ENCODE peak calls at places on chromosomes 7 and 10, in six cellular contexts. U is CD8-positive, alpha-beta T cell; I is upper lobe of right lung; R is body of pancreas; O is thoracic aorta; Z is dorsolateral prefrontal cortex. K is an unnamed sample.

GRCh38 chr7:127348247-127348631 is 44.3 kb downstream of the ZNF800 start:
- DNase-seq in O (no peak), I (no peak), R (no peak), U (no peak), Z (no peak), K (no peak)

GRCh38 chr7:154581251-154581890 is 421.6 kb downstream of the PAXIP1 start:
- DNase-seq in Z (no peak), U (no peak), O (no peak), R (no peak), I (no peak), K (no peak)

GRCh38 chr10:71534552-71535158 is 137.9 kb downstream of the CDH23 start:
- DNase-seq in Z (no peak), R (no peak), O (no peak), U (no peak), I (no peak), K (no peak)

GRCh38 chr7:1152492-1152891 is 7.5 kb downstream of the ZFAND2A start:
- DNase-seq in I (no peak), U (no peak), O (no peak), R (no peak), Z (no peak), K (no peak)

GRCh38 chr10:124357583-124357930 is 61.2 kb downstream of the OAT start:
- DNase-seq in R (no peak), O (no peak), I (peak; percentile 53), U (no peak), Z (no peak), K (no peak)

GRCh38 chr10:44803820-44804219 is 107.3 kb upstream of the TMEM72 start:
- DNase-seq in I (no peak), O (no peak), R (no peak), Z (no peak), U (no peak), K (no peak)

GRCh38 chr10:7423521-7423920 is 12.7 kb upstream of the SFMBT2 start:
- DNase-seq in R (no peak), I (no peak), U (no peak), O (no peak), Z (no peak), K (no peak)

GRCh38 chr10:113216068-113216467 is 266.0 kb downstream of the TCF7L2 start:
- DNase-seq in R (no peak), U (no peak), I (no peak), Z (no peak), O (no peak), K (no peak)

GRCh38 chr10:132065491-132066105 is at the start of gene JAKMIP3:
- DNase-seq in U (no peak), Z (no peak), I (peak; percentile 64), O (no peak), R (peak; percentile 61), K (no peak)

GRCh38 chr7:132336797-132337196 is 239.5 kb downstream of the PLXNA4 start:
- DNase-seq in Z (no peak), I (no peak), U (no peak), R (no peak), O (no peak), K (no peak)
- TF ChIP-seq CTCF in Z (no peak), I (no peak), U (no peak), R (no peak), O (no peak), K (no peak)

GRCh38 chr10:43380610-43381222 is 9.3 kb downstream of the FXYD4 start:
- DNase-seq in I (no peak), R (no peak), Z (no peak), U (no peak), O (no peak), K (no peak)
- TF ChIP-seq CTCF in I (no peak), R (no peak), Z (no peak), U (no peak), O (no peak), K (peak; percentile 26)

GRCh38 chr7:100127866-100128601 is 1.3 kb downstream of the MBLAC1 start:
- DNase-seq in U (no peak), I (no peak), O (no peak), Z (no peak), R (peak; percentile 28), K (no peak)
- TF ChIP-seq CTCF in U (no peak), I (no peak), O (no peak), Z (no peak), R (no peak), K (no peak)

GRCh38 chr10:88082391-88082790 is 219.0 kb downstream of the PTEN start:
- DNase-seq in R (no peak), O (no peak), I (no peak), Z (no peak), U (no peak), K (no peak)
- TF ChIP-seq CTCF in R (no peak), O (no peak), I (no peak), Z (no peak), U (no peak), K (no peak)

DNA sequence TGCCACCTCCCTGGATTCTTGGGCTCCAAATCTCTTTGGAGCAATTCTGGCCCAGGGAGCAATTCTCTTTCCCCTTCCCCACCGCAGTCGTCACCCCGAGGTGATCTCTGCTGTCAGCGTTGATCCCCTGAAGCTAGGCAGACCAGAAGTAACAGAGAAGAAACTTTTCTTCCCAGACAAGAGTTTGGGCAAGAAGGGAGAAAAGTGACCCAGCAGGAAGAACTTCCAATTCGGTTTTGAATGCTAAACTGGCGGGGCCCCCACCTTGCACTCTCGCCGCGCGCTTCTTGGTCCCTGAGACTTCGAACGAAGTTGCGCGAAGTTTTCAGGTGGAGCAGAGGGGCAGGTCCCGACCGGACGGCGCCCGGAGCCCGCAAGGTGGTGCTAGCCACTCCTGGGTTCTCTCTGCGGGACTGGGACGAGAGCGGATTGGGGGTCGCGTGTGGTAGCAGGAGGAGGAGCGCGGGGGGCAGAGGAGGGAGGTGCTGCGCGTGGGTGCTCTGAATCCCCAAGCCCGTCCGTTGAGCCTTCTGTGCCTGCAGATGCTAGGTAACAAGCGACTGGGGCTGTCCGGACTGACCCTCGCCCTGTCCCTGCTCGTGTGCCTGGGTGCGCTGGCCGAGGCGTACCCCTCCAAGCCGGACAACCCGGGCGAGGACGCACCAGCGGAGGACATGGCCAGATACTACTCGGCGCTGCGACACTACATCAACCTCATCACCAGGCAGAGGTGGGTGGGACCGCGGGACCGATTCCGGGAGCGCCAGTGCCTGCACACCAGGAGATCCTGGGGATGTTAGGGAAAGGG is 913 bp downstream of the NPY start:
- DNase-seq in U (no peak), O (no peak), Z (no peak), I (no peak), R (peak; percentile 10), K (no peak)
- TF ChIP-seq CTCF in U (no peak), O (no peak), Z (no peak), I (no peak), R (no peak), K (no peak)

GRCh38 chr7:36209814-36210183 is 56.7 kb downstream of the EEPD1 start:
- DNase-seq in R (no peak), O (no peak), U (no peak), Z (no peak), I (no peak), K (no peak)

GRCh38 chr7:36205844-36206243 is 52.8 kb downstream of the EEPD1 start:
- DNase-seq in U (no peak), I (no peak), Z (no peak), R (no peak), O (no peak), K (no peak)

GRCh38 chr7:36208406-36208805 is 55.4 kb downstream of the EEPD1 start:
- DNase-seq in O (no peak), R (no peak), I (no peak), U (no peak), Z (no peak), K (no peak)

GRCh38 chr7:36208997-36209813 is 56.2 kb downstream of the EEPD1 start:
- DNase-seq in Z (no peak), I (no peak), U (no peak), R (no peak), O (no peak), K (no peak)

DNA sequence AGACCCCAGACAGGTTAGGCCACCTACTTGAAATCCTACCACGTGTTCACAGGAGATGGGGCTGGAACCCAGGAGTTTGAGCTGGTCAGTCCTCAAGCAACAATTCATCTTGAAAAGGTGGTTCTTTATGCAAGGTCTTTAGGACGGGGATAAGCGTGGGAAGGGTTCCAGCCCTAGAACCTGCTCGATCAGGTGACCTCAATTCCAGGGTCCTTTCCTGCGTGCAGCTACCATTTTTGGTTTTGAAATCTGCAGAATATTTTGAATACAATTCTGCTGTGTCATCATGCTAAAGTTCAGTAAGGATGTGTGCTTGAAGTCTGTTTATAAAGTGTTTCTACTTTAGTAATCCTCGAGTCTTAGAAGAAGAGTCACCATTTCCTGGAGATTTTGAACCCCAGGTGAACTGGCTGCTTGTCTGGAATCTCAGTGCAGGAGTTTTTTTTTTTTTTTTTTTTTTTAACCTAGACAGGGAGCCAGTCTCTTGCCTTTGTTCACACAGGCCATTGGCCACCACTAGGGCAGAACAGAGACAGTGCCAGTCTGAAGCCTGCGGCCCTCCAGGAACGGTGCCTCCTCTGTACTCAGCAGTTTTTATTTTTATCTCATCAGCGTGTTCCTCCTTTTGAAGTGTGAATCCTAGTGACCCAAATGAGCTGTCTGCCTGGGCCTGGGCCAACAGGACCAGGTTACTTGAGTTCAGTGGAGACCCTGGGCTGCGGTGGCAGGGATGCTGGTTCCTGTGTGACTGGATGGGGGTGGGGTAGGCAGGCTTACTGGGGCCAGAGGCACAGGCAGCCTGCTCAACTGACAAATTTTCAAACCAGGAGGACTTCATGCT is 54.6 kb downstream of the EEPD1 start:
- DNase-seq in R (peak; percentile 59), U (no peak), I (no peak), Z (no peak), O (no peak), K (no peak)
- TF ChIP-seq CTCF in R (peak; percentile 8), U (no peak), I (no peak), Z (no peak), O (peak; percentile 16), K (no peak)

K was measured in esophagus squamous epithelium.